ENCODE peak calls at places on chromosomes 2 and 18, in four cellular contexts. D is chondrocyte, U is H54, W is Ammon's horn. X is an unnamed sample.

GRCh38 chr18:37935086-37935485 is 369.5 kb upstream of the CELF4 start:
- DNase-seq in D (no peak), U (no peak), W (no peak), X (no peak)

GRCh38 chr2:143581134-143581533 is 451.9 kb downstream of the ARHGAP15 start:
- DNase-seq in D (no peak), U (no peak), W (no peak), X (no peak)

GRCh38 chr2:20604957-20605381 is 45.9 kb downstream of the HS1BP3 start:
- DNase-seq in D (peak), U (no peak), W (peak), X (no peak)

GRCh38 chr18:59180150-59180845 is 39.7 kb upstream of the GRP start:
- DNase-seq in D (no peak), U (no peak), W (no peak), X (no peak)

GRCh38 chr2:226463154-226463553 is 336.5 kb downstream of the IRS1 start:
- DNase-seq in D (no peak), U (no peak), W (no peak), X (no peak)

GRCh38 chr2:29388071-29388470 is 272.9 kb downstream of the CLIP4 start:
- DNase-seq in D (no peak), U (no peak), W (no peak), X (no peak)

GRCh38 chr2:177669201-177669600 is 276.6 kb downstream of the AGPS start:
- DNase-seq in D (no peak), U (no peak), W (no peak), X (no peak)

GRCh38 chr2:124323321-124323720 is 298.2 kb downstream of the CNTNAP5 start:
- DNase-seq in D (no peak), U (no peak), W (no peak), X (no peak)

GRCh38 chr2:106581755-106582430 is 94.7 kb downstream of the CD8B2 start:
- DNase-seq in D (no peak), U (peak), W (peak), X (peak)

GRCh38 chr2:183490930-183491329 is 366.7 kb downstream of the NUP35 start:
- DNase-seq in D (no peak), U (no peak), W (peak), X (peak)

GRCh38 chr18:78934551-78935225 is 44.9 kb upstream of the SALL3 start:
- DNase-seq in D (peak), U (no peak), W (no peak), X (no peak)

GRCh38 chr18:64416990-64417389 is 268.1 kb upstream of the LINC00305 start:
- DNase-seq in D (no peak), U (no peak), W (no peak), X (no peak)

GRCh38 chr2:20382965-20383800 is 32.5 kb upstream of the PUM2 start:
- DNase-seq in D (no peak), U (no peak), W (no peak), X (no peak)

GRCh38 chr2:44952143-44952805 is 10.8 kb downstream of the SIX3 start:
- DNase-seq in D (no peak), U (no peak), W (peak), X (no peak)

GRCh38 chr18:10537765-10538164 is 11.9 kb downstream of the NAPG start:
- DNase-seq in D (no peak), U (no peak), W (no peak), X (no peak)

GRCh38 chr18:44715245-44715644 is 34.6 kb downstream of the SETBP1 start:
- DNase-seq in D (no peak), U (no peak), W (no peak), X (peak)

GRCh38 chr2:181978351-181979150 is 7.1 kb upstream of the PPP1R1C start:
- DNase-seq in D (no peak), U (no peak), W (no peak), X (no peak)

GRCh38 chr2:238391042-238391441 is 35.7 kb upstream of the ASB1 start:
- DNase-seq in D (no peak), U (no peak), W (no peak), X (no peak)

GRCh38 chr2:29615841-29616240 is 305.5 kb downstream of the ALK start:
- DNase-seq in D (no peak), U (no peak), W (no peak), X (no peak)

GRCh38 chr2:128720440-128721022 is 401.9 kb upstream of the HS6ST1 start:
- DNase-seq in D (no peak), U (no peak), W (no peak), X (no peak)

GRCh38 chr2:6993230-6993640 is 76.0 kb downstream of the RNF144A start:
- DNase-seq in D (no peak), U (no peak), W (peak), X (no peak)

GRCh38 chr2:56565143-56565542 is 381.4 kb downstream of the CCDC85A start:
- DNase-seq in D (no peak), U (no peak), W (no peak), X (no peak)

GRCh38 chr18:8610442-8610801 is 1.2 kb downstream of the RAB12 start:
- DNase-seq in D (no peak), U (no peak), W (no peak), X (no peak)

X was measured in T1000.